ENCODE peak calls at places on chromosomes 2 and 18, in five cellular contexts. W is CD4-positive, alpha-beta T cell; M is GM23338; O is effector CD4-positive, alpha-beta T cell; T is MV-4-11. Z is an unnamed sample.

GRCh38 chr2:239600650-239601049 is 199.8 kb upstream of the HDAC4 start:
- DNase-seq in W (no peak), M (no peak), O (no peak), T (no peak), Z (no peak)

GRCh38 chr2:52810460-52810859 is 957.1 kb upstream of the CHAC2 start:
- DNase-seq in W (no peak), M (peak; percentile 55), O (no peak), T (peak; percentile 6), Z (no peak)

GRCh38 chr2:151790689-151791088 is 37.5 kb downstream of the ARL5A start:
- DNase-seq in W (no peak), M (no peak), O (no peak), T (no peak), Z (no peak)

GRCh38 chr2:99819766-99820165 is 322.6 kb downstream of the AFF3 start:
- DNase-seq in W (no peak), M (peak; percentile 27), O (no peak), T (no peak), Z (no peak)

GRCh38 chr2:95346236-95346737 is 49.1 kb downstream of the KCNIP3 start:
- DNase-seq in W (peak; percentile 22), M (no peak), O (no peak), T (no peak), Z (no peak)

GRCh38 chr2:130355578-130356431 is at the start of gene PTPN18:
- DNase-seq in W (peak; percentile 65), M (peak; percentile 72), O (peak; percentile 37), T (peak; percentile 51), Z (peak; percentile 67)

GRCh38 chr2:233026211-233026813 is 6.2 kb upstream of the NEU2 start:
- DNase-seq in W (no peak), M (peak; percentile 10), O (no peak), T (no peak), Z (no peak)

GRCh38 chr2:8452296-8452695 is 229.6 kb upstream of the ID2 start:
- DNase-seq in W (no peak), M (no peak), O (no peak), T (no peak), Z (no peak)

GRCh38 chr2:126900646-126901319 is 2.1 kb downstream of the TEX51 start:
- DNase-seq in W (no peak), M (no peak), O (no peak), T (no peak), Z (no peak)

GRCh38 chr2:190627881-190628412 is 20.9 kb upstream of the NAB1 start:
- DNase-seq in W (peak; percentile 35), M (peak; percentile 50), O (no peak), T (no peak), Z (no peak)

GRCh38 chr2:171327043-171327496 is 106.7 kb downstream of the METTL8 start:
- DNase-seq in W (no peak), M (peak; percentile 86), O (no peak), T (no peak), Z (no peak)

GRCh38 chr2:222919841-222920609 is 59.2 kb downstream of the ACSL3 start:
- DNase-seq in W (no peak), M (no peak), O (no peak), T (peak; percentile 68), Z (no peak)

GRCh38 chr18:35585608-35586007 is 4.1 kb downstream of the GALNT1 start:
- DNase-seq in W (no peak), M (no peak), O (no peak), T (no peak), Z (no peak)

GRCh38 chr2:129803067-129803466 is 176.4 kb upstream of the RAB6C start:
- DNase-seq in W (no peak), M (no peak), O (no peak), T (no peak), Z (no peak)

GRCh38 chr2:234410526-234410925 is 86.4 kb downstream of the ARL4C start:
- DNase-seq in W (no peak), M (peak; percentile 62), O (no peak), T (no peak), Z (no peak)

GRCh38 chr2:197941715-197942114 is 137.3 kb downstream of the PLCL1 start:
- DNase-seq in W (no peak), M (no peak), O (no peak), T (no peak), Z (no peak)

GRCh38 chr2:12196495-12196894 is 450.1 kb downstream of the LPIN1 start:
- DNase-seq in W (no peak), M (no peak), O (no peak), T (no peak), Z (no peak)

GRCh38 chr18:66873899-66874298 is 270.0 kb upstream of the CDH19 start:
- DNase-seq in W (no peak), M (no peak), O (no peak), T (no peak), Z (no peak)

GRCh38 chr2:190723397-190724090 is 74.7 kb downstream of the NAB1 start:
- DNase-seq in W (no peak), M (no peak), O (no peak), T (no peak), Z (no peak)

GRCh38 chr18:49514577-49514976 is 27.5 kb upstream of the C18orf32 start:
- DNase-seq in W (no peak), M (no peak), O (no peak), T (no peak), Z (no peak)

GRCh38 chr2:103435010-103435409 is 673.2 kb downstream of the TMEM182 start:
- DNase-seq in W (no peak), M (no peak), O (no peak), T (peak; percentile 55), Z (no peak)

GRCh38 chr2:215619022-215619958 is 183.4 kb upstream of the FN1 start:
- DNase-seq in W (no peak), M (peak; percentile 45), O (no peak), T (no peak), Z (no peak)

GRCh38 chr18:70418551-70419311 is 129.9 kb downstream of the SOCS6 start:
- DNase-seq in W (no peak), M (no peak), O (no peak), T (no peak), Z (no peak)

GRCh38 chr2:150462772-150463171 is 24.7 kb downstream of the RND3 start:
- DNase-seq in W (no peak), M (no peak), O (no peak), T (peak; percentile 58), Z (no peak)

Z was measured in activated T-helper 1 cell treated with anti-CD3 and anti-CD28 coated beads, Interleukin-12 subunit alpha, Interleukin-12 subunit beta, Interleukin-2, Interleukin-4 antibody, amounts not matched to agents 30 ng/mL and 10 ng/mL and 1 ng/mL, durations not matched to agents 14 hours and 24 hours and 36 hours.